ENCODE peak calls at places on chromosomes 5 and 9, in ten cellular contexts. D, W, S, G, M, X, A, Y, L and V are unnamed samples. For H3K4me1 and H3K9me3, the result is how much of the 10 kb centered on the place peaks cover.

GRCh38 chr9:21434202-21435014 is 5.8 kb upstream of the IFNA1 start:
- DNase-seq in D (peak), W (no peak), S (peak), G (no peak), M (no peak), X (no peak), A (no peak), Y (peak), L (no peak), V (peak)

GRCh38 chr5:112604741-112605390 is 132.8 kb upstream of the APC start:
- DNase-seq in D (no peak), W (no peak), S (no peak), G (peak), M (no peak), X (no peak), A (no peak), Y (no peak), L (no peak), V (no peak)

GRCh38 chr9:96085536-96086143 is 210.1 kb downstream of the ERCC6L2 start:
- DNase-seq in D (no peak), W (no peak), S (no peak), G (no peak), M (no peak), X (no peak), A (no peak), Y (no peak), L (no peak), V (no peak)

GRCh38 chr9:115088856-115089255 is 29.1 kb downstream of the TNC start:
- DNase-seq in D (peak), W (no peak), S (no peak), G (no peak), M (no peak), X (no peak), A (no peak), Y (peak), L (no peak), V (no peak)

GRCh38 chr9:90857103-90857502 is 55.5 kb downstream of the SYK start:
- DNase-seq in D (no peak), W (no peak), S (no peak), G (no peak), M (no peak), X (no peak), A (no peak), Y (no peak), L (no peak), V (no peak)

GRCh38 chr5:73318308-73318719 is 130.3 kb downstream of the FOXD1 start:
- DNase-seq in D (peak), W (no peak), S (no peak), G (no peak), M (no peak), X (no peak), A (no peak), Y (no peak), L (no peak), V (no peak)

GRCh38 chr5:162209005-162209605 is 141.5 kb downstream of the GABRG2 start:
- DNase-seq in D (no peak), W (no peak), S (peak), G (peak), M (no peak), X (no peak), A (no peak), Y (no peak), L (no peak), V (no peak)

GRCh38 chr9:101311759-101312420 is 72.9 kb downstream of the BAAT start:
- DNase-seq in D (peak), W (no peak), S (peak), G (peak), M (no peak), X (no peak), A (peak), Y (peak), L (no peak), V (no peak)

DNA sequence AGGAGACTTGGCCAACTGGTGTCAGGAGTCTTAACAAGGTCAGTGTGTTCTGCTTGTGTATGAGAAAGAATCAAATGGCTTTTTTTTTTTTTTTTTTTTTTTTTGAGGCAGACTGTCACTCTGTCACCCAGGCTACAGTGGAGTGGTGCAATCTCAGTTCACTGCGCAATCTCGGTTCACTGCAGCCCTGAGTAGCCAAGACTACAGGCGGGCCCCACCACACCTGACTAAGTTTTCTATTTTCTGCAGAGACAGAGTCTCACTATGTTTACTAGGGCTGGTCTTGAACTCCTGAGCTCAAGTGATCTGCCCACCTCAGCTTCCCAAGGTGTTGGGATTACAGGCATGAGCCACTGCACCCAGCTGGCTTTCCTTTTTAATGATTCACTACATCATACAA is 3.0 kb upstream of the IL7R start:
- DNase-seq in D (no peak), W (peak), S (no peak), G (no peak), M (no peak), X (no peak), A (no peak), Y (no peak), L (no peak), V (no peak)
- H3K4me1 ChIP-seq in D (under half), W (under half), S (under half), G (under half), M (under half), X (under half), A (under half), Y (under half), L (under half), V (under half)

GRCh38 chr9:129511320-129511900 is 109.5 kb downstream of the C9orf50 start:
- DNase-seq in D (no peak), W (no peak), S (no peak), G (no peak), M (no peak), X (no peak), A (no peak), Y (no peak), L (no peak), V (no peak)
- H3K9me3 ChIP-seq in D (under half), W (under half), S (under half), G (under half), M (under half), X (under half), A (under half), Y (half or more), L (under half), V (under half)

GRCh38 chr5:139743804-139744203 is 51.8 kb upstream of the PSD2 start:
- DNase-seq in D (no peak), W (no peak), S (no peak), G (no peak), M (no peak), X (no peak), A (no peak), Y (no peak), L (no peak), V (no peak)
- H3K4me1 ChIP-seq in D (half or more), W (under half), S (under half), G (under half), M (under half), X (under half), A (under half), Y (half or more), L (under half), V (half or more)

GRCh38 chr9:118336952-118337349 is 632.7 kb downstream of the TLR4 start:
- DNase-seq in D (peak), W (no peak), S (no peak), G (no peak), M (no peak), X (no peak), A (no peak), Y (no peak), L (no peak), V (no peak)
- H3K9me3 ChIP-seq in D (under half), W (under half), S (under half), G (under half), M (under half), X (under half), A (under half), Y (under half), L (under half), V (under half)

GRCh38 chr5:146724975-146725374 is 153.6 kb downstream of the PPP2R2B start:
- DNase-seq in D (peak), W (no peak), S (no peak), G (no peak), M (no peak), X (no peak), A (no peak), Y (no peak), L (no peak), V (no peak)
- H3K4me1 ChIP-seq in D (under half), W (under half), S (under half), G (under half), M (under half), X (under half), A (under half), Y (under half), L (under half), V (under half)

DNA sequence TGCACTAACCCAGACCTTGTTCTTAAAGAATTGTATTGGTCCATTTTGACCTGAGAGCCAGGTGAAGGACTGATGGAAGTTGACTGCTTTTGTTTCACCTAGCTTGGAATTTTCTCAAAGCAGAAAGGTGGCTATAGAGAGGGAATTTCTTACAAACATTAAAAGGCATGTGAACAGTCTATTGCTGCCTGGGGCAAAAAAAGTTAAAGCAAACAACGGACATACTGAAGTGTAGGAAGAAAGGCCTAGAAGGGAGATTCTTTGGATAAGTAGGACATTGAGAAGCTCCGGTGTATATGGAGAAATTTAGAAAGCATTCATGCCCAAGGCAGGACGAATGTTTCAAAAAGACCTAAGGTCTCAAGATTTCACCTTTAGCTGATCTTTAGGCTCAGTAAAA is 11.7 kb downstream of the CATSPER3 start:
- DNase-seq in D (no peak), W (no peak), S (no peak), G (no peak), M (no peak), X (no peak), A (no peak), Y (no peak), L (no peak), V (no peak)
- H3K9me3 ChIP-seq in D (under half), W (under half), S (half or more), G (under half), M (under half), X (under half), A (under half), Y (half or more), L (under half), V (under half)

DNA sequence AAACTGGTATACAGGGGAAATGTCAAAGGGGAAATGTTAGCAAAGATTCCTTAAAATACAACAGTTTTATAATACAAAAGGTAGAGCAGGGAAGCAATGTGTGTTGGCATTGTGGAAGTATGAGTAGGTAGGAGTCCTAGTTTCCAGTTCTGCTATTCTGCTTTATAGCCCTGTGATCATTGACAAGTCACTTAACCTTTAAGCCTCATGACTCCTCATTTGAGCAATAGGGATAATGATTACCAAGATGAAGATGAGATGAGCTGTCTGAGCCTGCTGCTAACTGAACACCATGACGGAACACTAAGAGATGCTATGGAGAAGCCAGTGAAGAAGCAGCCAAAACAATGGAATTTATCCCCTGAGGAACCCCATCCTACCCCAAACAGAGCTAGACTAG is 251.7 kb downstream of the PAPPA start:
- DNase-seq in D (no peak), W (no peak), S (no peak), G (no peak), M (no peak), X (no peak), A (no peak), Y (no peak), L (no peak), V (no peak)
- H3K4me1 ChIP-seq in D (under half), W (under half), S (under half), G (under half), M (under half), X (under half), A (under half), Y (under half), L (under half), V (under half)

GRCh38 chr5:141439411-141440141 is 9.3 kb downstream of the PCDHGA12 start:
- DNase-seq in D (peak), W (no peak), S (no peak), G (no peak), M (no peak), X (no peak), A (no peak), Y (no peak), L (no peak), V (no peak)
- H3K9me3 ChIP-seq in D (under half), W (under half), S (half or more), G (under half), M (under half), X (under half), A (under half), Y (under half), L (under half), V (under half)

DNA sequence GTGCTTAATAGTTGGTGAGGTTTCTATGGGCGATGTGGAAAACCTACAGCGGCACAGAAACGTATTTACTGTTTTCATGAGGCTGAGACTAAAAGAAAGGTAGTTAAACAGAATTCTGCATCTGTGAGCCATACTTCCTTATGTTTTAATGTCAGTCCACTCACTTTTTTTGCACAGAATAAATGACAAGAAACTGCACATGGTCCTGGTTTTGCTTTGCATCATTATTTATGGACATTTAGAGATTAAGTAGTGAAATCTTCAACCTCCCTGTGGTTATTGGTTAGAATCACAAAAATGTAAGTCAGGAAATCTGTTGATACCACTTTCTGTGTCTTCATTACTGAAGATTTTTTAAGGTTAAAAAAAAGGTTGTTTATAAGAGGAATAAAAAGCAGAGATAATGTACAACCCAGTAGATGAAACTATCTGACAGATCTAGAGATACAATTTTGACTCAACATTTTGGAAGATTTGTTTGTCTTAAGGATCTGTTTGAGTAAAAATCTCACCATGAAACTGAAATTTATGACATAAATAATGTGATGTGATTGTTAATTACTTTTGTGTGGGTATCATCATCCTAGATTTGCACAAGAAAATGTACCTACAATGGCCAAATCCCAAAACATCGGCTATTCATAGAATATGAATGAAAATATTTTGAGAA is 2.4 kb downstream of the PRR16 start:
- DNase-seq in D (peak), W (no peak), S (no peak), G (no peak), M (no peak), X (no peak), A (no peak), Y (peak), L (no peak), V (no peak)
- H3K4me1 ChIP-seq in D (under half), W (under half), S (under half), G (under half), M (under half), X (under half), A (under half), Y (under half), L (under half), V (under half)

DNA sequence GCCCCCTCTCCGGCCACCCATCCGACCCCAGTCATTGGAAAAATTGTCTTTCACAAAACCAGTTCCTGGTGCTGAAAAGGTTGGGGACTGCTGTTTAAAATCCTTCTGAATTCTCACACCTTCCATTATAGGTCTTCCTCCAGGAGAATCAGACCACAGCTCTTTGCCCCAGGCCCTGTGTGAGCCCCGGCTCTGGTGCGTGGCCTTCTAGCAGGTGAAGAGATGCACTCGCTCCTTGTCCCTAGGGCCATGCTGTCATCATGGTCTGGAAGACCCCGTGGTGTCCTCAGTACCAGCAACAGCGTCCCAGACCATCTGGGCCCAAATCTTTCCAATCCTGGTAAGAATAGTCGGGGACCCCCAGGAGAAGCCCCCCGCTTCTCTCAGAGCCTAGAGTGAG is 95.2 kb downstream of the DAP start:
- DNase-seq in D (no peak), W (no peak), S (no peak), G (no peak), M (no peak), X (no peak), A (no peak), Y (no peak), L (no peak), V (no peak)
- H3K9me3 ChIP-seq in D (under half), W (under half), S (under half), G (under half), M (under half), X (under half), A (under half), Y (under half), L (under half), V (under half)